ENCODE peak calls at places on chromosomes 4 and X, in eight cellular contexts. I is suprapubic skin; E is ovary; S is HepG2; N is HCT116; W is spleen; M is brain microvascular endothelial cell; C is CD8-positive, alpha-beta T cell. P is an unnamed sample.

GRCh38 chrX:19593684-19594083 is 78.4 kb upstream of the MAP3K15 start:
- DNase-seq in I (no peak), E (peak; percentile 28), S (peak; percentile 9), N (peak; percentile 3), W (no peak), M (peak; percentile 16), C (no peak), P (no peak)

GRCh38 chr4:6277935-6278800 is 8.5 kb downstream of the WFS1 start:
- DNase-seq in I (no peak), E (no peak), S (no peak), N (no peak), W (no peak), M (no peak), C (no peak), P (no peak)

GRCh38 chrX:119763175-119763574 is 4.8 kb downstream of the SOWAHD start:
- DNase-seq in I (no peak), E (no peak), S (no peak), N (no peak), W (no peak), M (peak; percentile 48), C (no peak), P (no peak)

GRCh38 chr4:165505991-165506779 is 127.4 kb downstream of the CPE start:
- DNase-seq in I (no peak), E (no peak), S (peak; percentile 69), N (no peak), W (no peak), M (no peak), C (no peak), P (no peak)

GRCh38 chrX:71534773-71535544 is 2.1 kb downstream of the OGT start:
- DNase-seq in I (no peak), E (no peak), S (peak; percentile 13), N (no peak), W (no peak), M (no peak), C (no peak), P (no peak)

GRCh38 chr4:2425386-2426068 is 6.8 kb downstream of the CFAP99 start:
- DNase-seq in I (no peak), E (no peak), S (no peak), N (no peak), W (peak; percentile 49), M (no peak), C (no peak), P (no peak)

GRCh38 chr4:154560824-154561231 is 2.0 kb upstream of the FGB start:
- DNase-seq in I (no peak), E (no peak), S (peak; percentile 90), N (no peak), W (no peak), M (peak; percentile 87), C (no peak), P (no peak)

GRCh38 chr4:133866328-133866699 is 335.3 kb downstream of the PABPC4L start:
- DNase-seq in I (no peak), E (no peak), S (no peak), N (no peak), W (no peak), M (peak; percentile 8), C (no peak), P (no peak)

GRCh38 chr4:130712038-130712437 is 1616.1 kb downstream of the C4orf33 start:
- DNase-seq in I (no peak), E (no peak), S (no peak), N (no peak), W (no peak), M (no peak), C (no peak), P (no peak)

GRCh38 chr4:183867247-183867646 is 37.9 kb upstream of the STOX2 start:
- DNase-seq in I (no peak), E (no peak), S (no peak), N (no peak), W (no peak), M (no peak), C (no peak), P (no peak)

GRCh38 chr4:123785515-123785914 is 388.9 kb downstream of the SPRY1 start:
- DNase-seq in I (peak; percentile 84), E (peak; percentile 75), S (no peak), N (no peak), W (no peak), M (peak; percentile 32), C (no peak), P (peak; percentile 20)

GRCh38 chr4:20253272-20253798 is 1.6 kb downstream of the SLIT2 start:
- DNase-seq in I (no peak), E (no peak), S (no peak), N (no peak), W (no peak), M (no peak), C (no peak), P (no peak)

GRCh38 chr4:151169223-151169622 is 69.8 kb downstream of the RPS3A start:
- DNase-seq in I (peak; percentile 79), E (peak; percentile 84), S (no peak), N (no peak), W (no peak), M (peak; percentile 77), C (no peak), P (peak; percentile 58)

GRCh38 chrX:137549073-137549472 is 16.9 kb upstream of the ZIC3 start:
- DNase-seq in I (no peak), E (no peak), S (no peak), N (no peak), W (no peak), M (no peak), C (no peak), P (no peak)

GRCh38 chrX:137548261-137548660 is 17.7 kb upstream of the ZIC3 start:
- DNase-seq in I (no peak), E (no peak), S (no peak), N (no peak), W (no peak), M (no peak), C (no peak), P (no peak)

GRCh38 chrX:137550561-137551305 is 15.2 kb upstream of the ZIC3 start:
- DNase-seq in I (no peak), E (no peak), S (no peak), N (no peak), W (no peak), M (no peak), C (no peak), P (no peak)

GRCh38 chrX:137547291-137547690 is 18.6 kb upstream of the ZIC3 start:
- DNase-seq in I (no peak), E (no peak), S (no peak), N (no peak), W (no peak), M (no peak), C (no peak), P (no peak)

DNA sequence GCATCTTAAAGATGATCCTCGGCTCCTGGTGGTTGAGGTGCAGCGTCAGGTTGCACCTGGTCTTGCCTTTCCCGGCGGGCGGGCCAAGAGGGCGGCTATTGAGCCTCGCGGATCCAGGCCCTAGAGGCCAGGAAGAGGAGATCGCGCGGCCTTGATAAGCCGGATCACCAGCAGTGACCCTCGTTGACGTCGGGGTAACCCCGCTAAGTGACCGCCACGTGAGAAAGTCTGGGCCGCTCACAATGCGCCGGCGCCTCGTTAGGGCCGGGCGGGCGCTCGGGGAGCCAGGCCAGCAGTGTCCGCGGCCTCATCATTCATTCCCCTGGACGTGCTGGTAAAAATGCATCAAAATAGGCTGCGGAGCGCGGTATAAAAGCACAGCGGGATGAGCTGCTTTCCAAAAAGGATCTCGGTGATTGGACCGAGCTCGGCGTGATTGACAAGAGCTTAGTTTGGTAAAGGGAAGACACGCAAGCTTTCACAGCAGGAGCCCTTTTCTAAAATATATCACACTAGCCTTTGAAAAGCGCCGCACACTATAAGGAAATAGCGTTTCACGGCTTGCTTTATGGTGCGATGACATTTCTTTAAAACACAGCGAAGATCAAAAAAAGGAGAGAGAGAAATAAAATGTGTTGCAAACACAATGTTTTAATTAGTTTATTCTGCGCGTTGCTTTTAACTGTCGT is 15.9 kb upstream of the ZIC3 start:
- DNase-seq in I (no peak), E (no peak), S (no peak), N (no peak), W (no peak), M (no peak), C (no peak), P (no peak)
- H3K4me3 ChIP-seq in I (peak overlapping the region; percentile 33), E (no peak overlapping the region), S (no peak overlapping the region), N (no peak overlapping the region), W (no peak overlapping the region), M (peak overlapping the region; percentile 15), C (no peak overlapping the region), P (no peak overlapping the region)

DNA sequence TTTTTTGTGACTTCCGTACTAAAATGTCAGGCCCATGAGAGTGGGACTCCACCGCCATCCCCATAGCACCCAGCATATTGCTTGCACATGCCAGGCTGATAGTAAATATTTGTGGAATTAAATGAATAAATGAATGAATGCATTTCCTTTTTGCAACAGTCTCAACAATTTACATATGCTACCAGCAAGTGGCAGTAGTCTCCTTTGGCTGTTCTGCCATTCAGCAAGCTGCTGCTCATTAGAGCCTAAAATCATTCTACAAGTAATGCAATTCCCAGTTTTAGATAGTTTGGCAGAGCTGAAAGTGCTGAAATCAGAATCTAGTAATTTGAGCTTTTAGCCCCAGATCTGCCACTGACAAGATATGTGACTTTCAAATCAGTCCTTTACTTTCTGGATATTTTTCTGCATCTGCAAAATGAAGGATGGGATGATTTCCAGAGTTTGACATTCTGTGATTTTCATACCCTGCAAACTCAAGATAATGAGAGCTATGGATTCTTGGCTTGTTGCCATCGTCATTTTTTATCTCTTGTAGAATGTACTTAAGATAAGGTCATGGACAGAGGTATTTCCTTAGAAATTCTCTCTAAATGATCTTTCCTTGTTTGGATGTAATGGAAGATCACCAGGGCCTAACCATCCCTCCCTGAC is 35.7 kb upstream of the INTS6L start:
- DNase-seq in I (no peak), E (no peak), S (peak; percentile 2), N (peak; percentile 21), W (no peak), M (peak; percentile 33), C (peak; percentile 24), P (no peak)
- H3K27ac ChIP-seq in I (no peak overlapping the region), E (no peak overlapping the region), S (no peak overlapping the region), N (no peak overlapping the region), W (no peak overlapping the region), M (no peak overlapping the region), C (no peak overlapping the region), P (no peak overlapping the region)

GRCh38 chrX:131059231-131059630 is 1.1 kb downstream of the ARHGAP36 start:
- DNase-seq in I (no peak), E (no peak), S (no peak), N (no peak), W (no peak), M (no peak), C (no peak), P (no peak)
- H3K27me3 ChIP-seq in I (peaks cover 18% of the 10 kb centered on the region), E (no peaks in the 10 kb centered on the region), S (no peaks in the 10 kb centered on the region), N (peaks cover 4% of the 10 kb centered on the region), W (peaks cover 35% of the 10 kb centered on the region), M (no peaks in the 10 kb centered on the region), C (no peaks in the 10 kb centered on the region), P (no peaks in the 10 kb centered on the region)

GRCh38 chrX:52270453-52271116 is 85.9 kb downstream of the MAGED4 start:
- DNase-seq in I (no peak), E (no peak), S (no peak), N (no peak), W (no peak), M (no peak), C (no peak), P (no peak)

GRCh38 chrX:52265713-52266112 is 81.0 kb downstream of the MAGED4 start:
- DNase-seq in I (no peak), E (no peak), S (no peak), N (no peak), W (no peak), M (no peak), C (no peak), P (no peak)

DNA sequence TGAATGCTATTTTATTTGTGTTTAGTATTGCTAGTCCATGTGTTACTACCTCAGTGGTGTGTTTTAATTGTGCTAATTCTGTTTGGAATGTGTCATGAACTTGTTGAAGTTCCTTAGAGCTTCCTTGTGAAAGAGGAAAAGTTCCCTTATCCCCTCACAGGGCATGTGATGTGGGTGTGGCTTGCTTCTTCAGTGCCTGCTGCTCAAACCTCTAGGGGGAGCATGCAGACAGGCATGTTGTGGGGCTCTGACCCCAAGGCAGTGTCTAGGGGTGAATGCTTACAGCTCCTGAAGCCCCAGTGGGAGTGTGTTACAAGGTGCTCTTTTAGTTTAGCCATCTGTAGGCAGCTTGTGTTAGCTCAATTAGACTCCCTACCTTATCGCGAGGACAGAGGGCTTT is 86.5 kb downstream of the MAGED4 start:
- DNase-seq in I (no peak), E (no peak), S (no peak), N (no peak), W (no peak), M (no peak), C (no peak), P (no peak)
- H3K4me3 ChIP-seq in I (no peak overlapping the region), E (no peak overlapping the region), S (no peak overlapping the region), N (no peak overlapping the region), W (no peak overlapping the region), M (no peak overlapping the region), C (no peak overlapping the region), P (no peak overlapping the region)

P was measured in colonic mucosa.